ENCODE peak calls at places on chromosomes 1 and 21, in ten cellular contexts. One of them, this sample, is unnamed.

GRCh38 chr1:200708161-200708560 is 30.5 kb upstream of the CAMSAP2 start:
- DNase-seq in heart left ventricle: no peak
- DNase-seq in fibroblast of the aortic adventitia: no peak
- DNase-seq in WTC11: no peak
- DNase-seq in cardiac muscle cell: no peak
- DNase-seq in BJ: no peak
- DNase-seq in mesothelial cell of epicardium: no peak
- DNase-seq in cardiac fibroblast: no peak
- DNase-seq in MCF 10A: no peak
- DNase-seq in GM13977: no peak
- DNase-seq in this sample: no peak

GRCh38 chr21:46381521-46381920 is 57.6 kb downstream of the PCNT start:
- DNase-seq in fibroblast of the aortic adventitia: no peak
- DNase-seq in heart left ventricle: no peak
- DNase-seq in GM13977: no peak
- DNase-seq in MCF 10A: no peak
- DNase-seq in BJ: no peak
- DNase-seq in cardiac muscle cell: no peak
- DNase-seq in mesothelial cell of epicardium: no peak
- DNase-seq in cardiac fibroblast: no peak
- DNase-seq in WTC11: no peak
- DNase-seq in this sample: no peak

GRCh38 chr1:246567258-246568235 is 1.3 kb downstream of the CNST start:
- DNase-seq in BJ: peak
- DNase-seq in MCF 10A: peak
- DNase-seq in WTC11: no peak
- DNase-seq in cardiac muscle cell: peak
- DNase-seq in GM13977: no peak
- DNase-seq in fibroblast of the aortic adventitia: peak
- DNase-seq in heart left ventricle: no peak
- DNase-seq in mesothelial cell of epicardium: no peak
- DNase-seq in cardiac fibroblast: peak
- DNase-seq in this sample: no peak

GRCh38 chr1:174433451-174433850 is 14.3 kb upstream of the GPR52 start:
- DNase-seq in fibroblast of the aortic adventitia: peak
- DNase-seq in BJ: peak
- DNase-seq in cardiac fibroblast: peak
- DNase-seq in cardiac muscle cell: peak
- DNase-seq in WTC11: no peak
- DNase-seq in heart left ventricle: no peak
- DNase-seq in GM13977: no peak
- DNase-seq in mesothelial cell of epicardium: no peak
- DNase-seq in MCF 10A: peak
- DNase-seq in this sample: no peak

GRCh38 chr1:183370399-183371058 is 47.7 kb downstream of the NMNAT2 start:
- DNase-seq in cardiac fibroblast: no peak
- DNase-seq in mesothelial cell of epicardium: no peak
- DNase-seq in BJ: no peak
- DNase-seq in heart left ventricle: no peak
- DNase-seq in GM13977: no peak
- DNase-seq in WTC11: no peak
- DNase-seq in cardiac muscle cell: no peak
- DNase-seq in MCF 10A: no peak
- DNase-seq in fibroblast of the aortic adventitia: no peak
- DNase-seq in this sample: no peak

GRCh38 chr1:99640672-99641071 is 5.2 kb upstream of the PALMD start:
- DNase-seq in BJ: no peak
- DNase-seq in cardiac fibroblast: no peak
- DNase-seq in MCF 10A: no peak
- DNase-seq in cardiac muscle cell: no peak
- DNase-seq in heart left ventricle: no peak
- DNase-seq in GM13977: no peak
- DNase-seq in mesothelial cell of epicardium: no peak
- DNase-seq in fibroblast of the aortic adventitia: no peak
- DNase-seq in WTC11: no peak
- DNase-seq in this sample: no peak

GRCh38 chr1:5690291-5690690 is 301.9 kb downstream of the NPHP4 start:
- DNase-seq in BJ: no peak
- DNase-seq in heart left ventricle: no peak
- DNase-seq in cardiac muscle cell: no peak
- DNase-seq in WTC11: no peak
- DNase-seq in mesothelial cell of epicardium: no peak
- DNase-seq in GM13977: no peak
- DNase-seq in MCF 10A: no peak
- DNase-seq in cardiac fibroblast: no peak
- DNase-seq in fibroblast of the aortic adventitia: no peak
- DNase-seq in this sample: no peak

GRCh38 chr1:203650012-203650836 is 23.6 kb downstream of the ATP2B4 start:
- DNase-seq in MCF 10A: peak
- DNase-seq in fibroblast of the aortic adventitia: peak
- DNase-seq in cardiac muscle cell: peak
- DNase-seq in mesothelial cell of epicardium: peak
- DNase-seq in WTC11: peak
- DNase-seq in GM13977: peak
- DNase-seq in heart left ventricle: peak
- DNase-seq in BJ: no peak
- DNase-seq in cardiac fibroblast: no peak
- DNase-seq in this sample: peak

GRCh38 chr1:207897188-207897587 is 13.7 kb downstream of the CD34 start:
- DNase-seq in fibroblast of the aortic adventitia: peak
- DNase-seq in MCF 10A: peak
- DNase-seq in BJ: no peak
- DNase-seq in mesothelial cell of epicardium: no peak
- DNase-seq in GM13977: no peak
- DNase-seq in heart left ventricle: no peak
- DNase-seq in cardiac muscle cell: peak
- DNase-seq in WTC11: no peak
- DNase-seq in cardiac fibroblast: peak
- DNase-seq in this sample: peak

GRCh38 chr1:177451191-177451590 is 280.4 kb downstream of the BRINP2 start:
- DNase-seq in MCF 10A: no peak
- DNase-seq in mesothelial cell of epicardium: no peak
- DNase-seq in cardiac fibroblast: no peak
- DNase-seq in WTC11: no peak
- DNase-seq in BJ: no peak
- DNase-seq in fibroblast of the aortic adventitia: no peak
- DNase-seq in heart left ventricle: no peak
- DNase-seq in GM13977: no peak
- DNase-seq in cardiac muscle cell: no peak
- DNase-seq in this sample: no peak

GRCh38 chr1:156337888-156338179 is 258 bp downstream of the CCT3 start:
- DNase-seq in cardiac fibroblast: no peak
- DNase-seq in fibroblast of the aortic adventitia: no peak
- DNase-seq in BJ: no peak
- DNase-seq in cardiac muscle cell: no peak
- DNase-seq in heart left ventricle: no peak
- DNase-seq in mesothelial cell of epicardium: no peak
- DNase-seq in MCF 10A: no peak
- DNase-seq in GM13977: no peak
- DNase-seq in WTC11: no peak
- DNase-seq in this sample: no peak

GRCh38 chr1:68969430-68969829 is 472.5 kb upstream of the DEPDC1 start:
- DNase-seq in cardiac fibroblast: no peak
- DNase-seq in BJ: no peak
- DNase-seq in MCF 10A: no peak
- DNase-seq in fibroblast of the aortic adventitia: no peak
- DNase-seq in mesothelial cell of epicardium: no peak
- DNase-seq in heart left ventricle: no peak
- DNase-seq in GM13977: no peak
- DNase-seq in cardiac muscle cell: no peak
- DNase-seq in WTC11: no peak
- DNase-seq in this sample: no peak

DNA sequence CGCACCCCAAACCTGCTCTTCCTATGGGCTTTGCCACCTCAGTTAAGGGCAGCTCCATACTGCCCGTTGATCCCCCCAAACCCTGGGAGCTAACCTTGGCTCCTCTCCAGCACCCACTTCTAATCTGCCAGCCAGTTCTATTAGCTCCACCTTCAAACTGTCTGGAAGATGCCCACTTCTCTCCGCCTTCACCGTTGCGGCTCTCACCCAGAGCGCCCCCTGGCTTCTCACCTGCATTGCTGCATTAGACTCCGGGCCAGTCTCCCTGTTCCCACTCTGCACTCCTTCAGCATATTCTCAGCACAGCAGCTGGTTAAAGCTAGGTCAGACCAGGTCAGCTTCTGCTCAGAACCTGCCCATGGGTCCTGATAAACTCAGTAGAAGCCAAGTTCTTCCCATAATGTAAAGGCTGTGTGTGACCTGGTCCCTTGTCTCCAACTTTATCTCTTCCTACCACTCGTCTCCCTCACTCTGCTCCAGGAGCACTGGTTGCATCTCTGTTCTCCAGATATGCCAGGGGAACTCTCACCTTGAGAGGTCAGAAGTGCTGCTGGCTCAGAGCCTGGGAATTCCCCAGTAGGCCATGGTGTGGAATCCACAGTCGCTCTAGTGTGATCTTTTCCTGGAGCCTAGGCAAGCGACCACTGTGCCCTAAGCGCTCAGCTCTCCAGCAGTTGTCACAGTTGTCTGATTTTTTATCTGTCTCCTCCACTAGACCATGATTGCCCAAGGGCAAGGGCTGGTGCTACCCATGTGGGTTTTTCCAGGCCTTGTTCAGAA is 150.3 kb downstream of the HMGB4 start:
- DNase-seq in cardiac muscle cell: peak
- DNase-seq in cardiac fibroblast: no peak
- DNase-seq in GM13977: peak
- DNase-seq in MCF 10A: peak
- DNase-seq in WTC11: peak
- DNase-seq in heart left ventricle: peak
- DNase-seq in fibroblast of the aortic adventitia: peak
- DNase-seq in mesothelial cell of epicardium: no peak
- DNase-seq in BJ: no peak
- DNase-seq in this sample: peak
- TF ChIP-seq CTCF in cardiac muscle cell: peak
- TF ChIP-seq CTCF in cardiac fibroblast: no peak
- TF ChIP-seq CTCF in GM13977: peak
- TF ChIP-seq CTCF in MCF 10A: no peak
- TF ChIP-seq CTCF in WTC11: peak
- TF ChIP-seq CTCF in heart left ventricle: peak
- TF ChIP-seq CTCF in fibroblast of the aortic adventitia: peak
- TF ChIP-seq CTCF in mesothelial cell of epicardium: peak
- TF ChIP-seq CTCF in BJ: peak
- TF ChIP-seq CTCF in this sample: no peak

GRCh38 chr1:62131093-62131725 is 63.4 kb upstream of the L1TD1 start:
- DNase-seq in cardiac fibroblast: peak
- DNase-seq in mesothelial cell of epicardium: no peak
- DNase-seq in BJ: no peak
- DNase-seq in MCF 10A: peak
- DNase-seq in fibroblast of the aortic adventitia: peak
- DNase-seq in WTC11: peak
- DNase-seq in heart left ventricle: no peak
- DNase-seq in GM13977: peak
- DNase-seq in cardiac muscle cell: peak
- DNase-seq in this sample: no peak
- TF ChIP-seq CTCF in cardiac fibroblast: peak
- TF ChIP-seq CTCF in mesothelial cell of epicardium: peak
- TF ChIP-seq CTCF in BJ: peak
- TF ChIP-seq CTCF in MCF 10A: peak
- TF ChIP-seq CTCF in fibroblast of the aortic adventitia: peak
- TF ChIP-seq CTCF in WTC11: peak
- TF ChIP-seq CTCF in heart left ventricle: peak
- TF ChIP-seq CTCF in GM13977: peak
- TF ChIP-seq CTCF in cardiac muscle cell: peak
- TF ChIP-seq CTCF in this sample: peak

GRCh38 chr1:2298685-2299673 is 70.9 kb downstream of the SKI start:
- DNase-seq in WTC11: no peak
- DNase-seq in cardiac muscle cell: no peak
- DNase-seq in cardiac fibroblast: no peak
- DNase-seq in mesothelial cell of epicardium: no peak
- DNase-seq in heart left ventricle: no peak
- DNase-seq in BJ: no peak
- DNase-seq in GM13977: no peak
- DNase-seq in fibroblast of the aortic adventitia: no peak
- DNase-seq in MCF 10A: no peak
- DNase-seq in this sample: no peak

GRCh38 chr1:2300004-2300771 is 72.1 kb downstream of the SKI start:
- DNase-seq in BJ: no peak
- DNase-seq in heart left ventricle: no peak
- DNase-seq in cardiac muscle cell: no peak
- DNase-seq in mesothelial cell of epicardium: no peak
- DNase-seq in cardiac fibroblast: peak
- DNase-seq in WTC11: no peak
- DNase-seq in MCF 10A: no peak
- DNase-seq in GM13977: peak
- DNase-seq in fibroblast of the aortic adventitia: no peak
- DNase-seq in this sample: no peak

GRCh38 chr1:2302292-2302925 is 74.3 kb downstream of the SKI start:
- DNase-seq in MCF 10A: no peak
- DNase-seq in BJ: no peak
- DNase-seq in cardiac muscle cell: no peak
- DNase-seq in cardiac fibroblast: no peak
- DNase-seq in fibroblast of the aortic adventitia: no peak
- DNase-seq in heart left ventricle: no peak
- DNase-seq in mesothelial cell of epicardium: no peak
- DNase-seq in GM13977: no peak
- DNase-seq in WTC11: no peak
- DNase-seq in this sample: no peak

GRCh38 chr1:2301607-2302291 is 73.6 kb downstream of the SKI start:
- DNase-seq in cardiac muscle cell: no peak
- DNase-seq in GM13977: no peak
- DNase-seq in MCF 10A: no peak
- DNase-seq in BJ: no peak
- DNase-seq in WTC11: no peak
- DNase-seq in heart left ventricle: no peak
- DNase-seq in fibroblast of the aortic adventitia: no peak
- DNase-seq in cardiac fibroblast: no peak
- DNase-seq in mesothelial cell of epicardium: no peak
- DNase-seq in this sample: no peak

GRCh38 chr1:2300851-2301606 is 72.9 kb downstream of the SKI start:
- DNase-seq in MCF 10A: no peak
- DNase-seq in fibroblast of the aortic adventitia: peak
- DNase-seq in heart left ventricle: peak
- DNase-seq in WTC11: no peak
- DNase-seq in mesothelial cell of epicardium: no peak
- DNase-seq in cardiac muscle cell: peak
- DNase-seq in BJ: no peak
- DNase-seq in GM13977: peak
- DNase-seq in cardiac fibroblast: peak
- DNase-seq in this sample: no peak
- TF ChIP-seq CTCF in MCF 10A: no peak
- TF ChIP-seq CTCF in fibroblast of the aortic adventitia: no peak
- TF ChIP-seq CTCF in heart left ventricle: no peak
- TF ChIP-seq CTCF in WTC11: no peak
- TF ChIP-seq CTCF in mesothelial cell of epicardium: no peak
- TF ChIP-seq CTCF in cardiac muscle cell: no peak
- TF ChIP-seq CTCF in BJ: no peak
- TF ChIP-seq CTCF in GM13977: no peak
- TF ChIP-seq CTCF in cardiac fibroblast: no peak
- TF ChIP-seq CTCF in this sample: no peak

DNA sequence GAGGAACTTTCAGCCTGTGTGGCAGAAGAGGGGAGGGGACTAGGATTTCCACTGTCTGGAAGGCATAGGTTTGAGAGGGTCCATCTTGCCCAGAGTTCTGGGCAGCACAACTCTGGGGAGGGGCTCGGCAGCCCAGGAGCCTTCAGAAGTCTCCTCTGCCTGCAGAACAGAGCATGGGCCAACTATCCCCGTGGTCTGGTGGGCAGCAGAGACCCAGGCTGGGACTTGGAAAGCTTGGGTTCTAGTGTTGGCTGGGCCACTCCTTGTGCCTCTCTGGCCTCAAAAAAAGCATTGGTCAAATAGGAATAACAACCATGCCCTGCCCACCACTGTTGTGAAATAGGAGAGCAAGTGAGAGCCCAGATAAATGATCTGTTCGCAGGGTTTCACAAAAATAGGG is 9.0 kb downstream of the EPHA10 start:
- DNase-seq in MCF 10A: no peak
- DNase-seq in fibroblast of the aortic adventitia: no peak
- DNase-seq in WTC11: no peak
- DNase-seq in cardiac fibroblast: no peak
- DNase-seq in GM13977: no peak
- DNase-seq in heart left ventricle: no peak
- DNase-seq in cardiac muscle cell: no peak
- DNase-seq in mesothelial cell of epicardium: no peak
- DNase-seq in BJ: no peak
- DNase-seq in this sample: no peak
- TF ChIP-seq CTCF in MCF 10A: no peak
- TF ChIP-seq CTCF in fibroblast of the aortic adventitia: no peak
- TF ChIP-seq CTCF in WTC11: no peak
- TF ChIP-seq CTCF in cardiac fibroblast: no peak
- TF ChIP-seq CTCF in GM13977: no peak
- TF ChIP-seq CTCF in heart left ventricle: no peak
- TF ChIP-seq CTCF in cardiac muscle cell: no peak
- TF ChIP-seq CTCF in mesothelial cell of epicardium: no peak
- TF ChIP-seq CTCF in BJ: no peak
- TF ChIP-seq CTCF in this sample: no peak